ENCODE peak calls at places on chromosomes 7 and 10, in eight cellular contexts. Q, V, S, L, P, T, D and J are unnamed samples.

GRCh38 chr7:42692609-42693008 is 219.3 kb downstream of the C7orf25 start:
- DNase-seq in V (no peak), L (no peak), D (no peak), Q (no peak), T (no peak), S (no peak), P (no peak), J (no peak)

GRCh38 chr7:17988858-17989257 is 38.8 kb downstream of the PRPS1L1 start:
- DNase-seq in S (no peak), Q (no peak), L (no peak), V (no peak), P (no peak), T (no peak), D (no peak), J (no peak)

GRCh38 chr7:108406474-108406873 is 49.8 kb downstream of the NRCAM start:
- DNase-seq in P (no peak), L (no peak), V (no peak), D (no peak), S (no peak), Q (no peak), T (no peak), J (no peak)

GRCh38 chr7:100598425-100598824 is 3.7 kb upstream of the PCOLCE start:
- DNase-seq in P (no peak), D (no peak), Q (no peak), T (no peak), V (no peak), L (no peak), S (no peak), J (no peak)

GRCh38 chr7:90825779-90826178 is 229.7 kb downstream of the CDK14 start:
- DNase-seq in P (no peak), D (no peak), T (no peak), Q (no peak), V (no peak), L (no peak), S (no peak), J (no peak)

GRCh38 chr10:4242561-4243035 is 457.6 kb upstream of the KLF6 start:
- DNase-seq in P (peak; percentile 13), D (no peak), L (no peak), V (peak; percentile 45), S (no peak), T (no peak), Q (peak; percentile 21), J (no peak)

GRCh38 chr7:120741371-120742042 is 116.4 kb downstream of the TSPAN12 start:
- DNase-seq in P (no peak), L (no peak), S (no peak), V (no peak), Q (no peak), T (no peak), D (no peak), J (no peak)

GRCh38 chr10:86366902-86367338 is 325 bp upstream of the GRID1 start:
- DNase-seq in T (no peak), S (no peak), V (no peak), Q (no peak), P (no peak), L (no peak), D (no peak), J (no peak)

GRCh38 chr10:100141446-100142087 is 44.3 kb downstream of the ERLIN1 start:
- DNase-seq in V (no peak), Q (no peak), P (no peak), L (no peak), T (no peak), S (no peak), D (no peak), J (no peak)

GRCh38 chr7:111210996-111211395 is 120.1 kb downstream of the LRRN3 start:
- DNase-seq in T (no peak), D (no peak), S (no peak), Q (no peak), L (no peak), P (no peak), V (no peak), J (no peak)

GRCh38 chr7:2713370-2713769 is 25.4 kb downstream of the AMZ1 start:
- DNase-seq in T (no peak), V (no peak), Q (no peak), P (peak; percentile 60), L (no peak), D (no peak), S (no peak), J (no peak)

GRCh38 chr7:18003286-18003685 is 24.4 kb downstream of the PRPS1L1 start:
- DNase-seq in Q (no peak), L (no peak), S (no peak), P (no peak), D (no peak), V (no peak), T (no peak), J (no peak)

GRCh38 chr10:14032406-14032998 is 298.2 kb downstream of the FRMD4A start:
- DNase-seq in T (no peak), V (no peak), D (no peak), L (no peak), Q (no peak), S (peak; percentile 25), P (peak; percentile 74), J (no peak)

GRCh38 chr10:97332586-97333350 is 1.8 kb downstream of the FRAT2 start:
- DNase-seq in P (peak; percentile 62), L (no peak), T (peak; percentile 34), V (no peak), Q (peak; percentile 52), D (no peak), S (no peak), J (peak; percentile 30)

GRCh38 chr7:39252916-39253315 is 275.2 kb downstream of the POU6F2 start:
- DNase-seq in S (no peak), P (peak; percentile 60), L (no peak), T (no peak), V (no peak), D (no peak), Q (no peak), J (no peak)

GRCh38 chr10:100827819-100828743 is 82.7 kb downstream of the PAX2 start:
- DNase-seq in L (no peak), S (no peak), P (peak; percentile 92), Q (no peak), V (no peak), D (no peak), T (peak; percentile 21), J (no peak)

GRCh38 chr7:116582164-116582732 is 57.4 kb downstream of the CAV1 start:
- DNase-seq in D (no peak), L (no peak), V (no peak), T (no peak), P (no peak), S (no peak), Q (no peak), J (no peak)

GRCh38 chr10:47028466-47028865 is 117.2 kb downstream of the PTPN20 start:
- DNase-seq in P (no peak), T (no peak), L (no peak), D (no peak), V (peak; percentile 1), Q (peak; percentile 1), S (no peak), J (no peak)

GRCh38 chr10:71854031-71854430 is 3.0 kb upstream of the PSAP start:
- DNase-seq in V (no peak), P (no peak), T (no peak), S (no peak), Q (no peak), D (no peak), L (no peak), J (no peak)

GRCh38 chr10:108090476-108091215 is 926.1 kb upstream of the SORCS1 start:
- DNase-seq in L (no peak), P (no peak), V (no peak), D (no peak), T (no peak), S (no peak), Q (no peak), J (no peak)

GRCh38 chr7:128963327-128963757 is 25.6 kb downstream of the IRF5 start:
- DNase-seq in V (no peak), D (no peak), S (no peak), Q (no peak), P (no peak), T (no peak), L (peak; percentile 79), J (no peak)

GRCh38 chr7:111763221-111763791 is 201.0 kb upstream of the IMMP2L start:
- DNase-seq in Q (no peak), D (no peak), V (no peak), L (no peak), S (no peak), T (no peak), P (peak; percentile 69), J (no peak)

DNA sequence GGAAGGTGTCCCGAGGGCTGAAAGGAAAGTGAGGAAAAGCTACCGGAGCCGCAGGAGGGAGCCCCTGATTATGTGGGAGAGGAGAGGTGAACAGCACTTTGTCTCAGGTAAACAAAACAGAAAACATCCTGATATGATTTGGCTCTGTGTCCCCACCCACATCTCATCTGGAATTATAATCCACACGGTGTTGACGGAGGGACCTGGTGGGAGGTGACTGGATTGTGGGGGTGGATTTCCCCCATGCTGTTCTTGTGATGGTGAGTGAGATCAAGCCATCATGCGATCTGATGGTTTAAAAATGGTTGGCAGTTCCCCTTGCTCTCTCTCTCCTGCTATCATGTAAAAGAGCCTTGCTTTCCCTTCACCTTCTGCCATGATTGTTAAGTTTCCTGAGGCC is 3.0 kb downstream of the POLD2 start:
- DNase-seq in T (no peak), P (no peak), V (no peak), Q (no peak), S (no peak), L (no peak), D (no peak), J (no peak)
- H3K27ac ChIP-seq in T (no peak overlapping the region), P (no peak overlapping the region), V (no peak overlapping the region), Q (no peak overlapping the region), S (no peak overlapping the region), L (no peak overlapping the region), D (no peak overlapping the region), J (no peak overlapping the region)

GRCh38 chr10:92699518-92700272 is 9.9 kb downstream of the HHEX start:
- DNase-seq in L (no peak), S (peak; percentile 16), T (peak; percentile 24), D (no peak), Q (no peak), P (peak; percentile 19), V (no peak), J (no peak)
- H3K27ac ChIP-seq in L (no peak overlapping the region), S (peak overlapping the region; percentile 41), T (peak overlapping the region; percentile 36), D (no peak overlapping the region), Q (no peak overlapping the region), P (no peak overlapping the region), V (no peak overlapping the region), J (no peak overlapping the region)

DNA sequence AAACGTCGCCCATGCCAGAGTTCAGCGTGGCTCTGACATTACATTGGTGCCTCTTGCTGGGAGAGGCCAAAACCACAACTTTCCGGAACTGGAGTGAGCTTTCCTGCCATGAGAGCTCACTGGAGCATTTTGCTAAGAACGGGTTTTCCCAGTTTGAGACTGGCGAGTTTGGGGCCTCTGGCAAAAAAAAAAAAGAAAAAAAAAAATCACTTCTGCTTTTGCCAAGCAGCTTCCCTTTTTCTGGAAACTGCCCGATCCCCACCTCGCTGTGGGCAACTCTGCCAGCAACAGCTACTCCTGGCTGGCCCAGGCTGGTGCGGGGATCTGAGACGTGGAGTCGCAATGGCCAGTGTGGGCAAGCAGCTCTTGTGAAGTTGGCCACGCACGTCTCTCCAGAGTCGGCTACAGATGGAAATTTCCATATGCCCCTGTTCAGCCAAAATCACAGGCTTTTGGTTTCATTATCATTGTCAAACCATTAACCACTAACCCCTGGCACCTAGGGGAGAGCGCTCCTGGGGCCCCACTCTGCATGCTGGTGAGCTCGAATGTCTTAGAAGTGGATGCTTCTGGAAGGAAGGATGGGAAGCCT is 25.7 kb downstream of the PRKAG2 start:
- DNase-seq in V (no peak), L (peak; percentile 13), S (no peak), T (peak; percentile 61), D (no peak), P (no peak), Q (no peak), J (no peak)
- H3K27ac ChIP-seq in V (no peak overlapping the region), L (no peak overlapping the region), S (no peak overlapping the region), T (peak overlapping the region; percentile 85), D (no peak overlapping the region), P (no peak overlapping the region), Q (no peak overlapping the region), J (no peak overlapping the region)

GRCh38 chr10:31319602-31320178 is 674 bp downstream of the ZEB1 start:
- DNase-seq in V (no peak), P (peak; percentile 75), D (no peak), T (no peak), L (no peak), S (no peak), Q (no peak), J (no peak)
- H3K27ac ChIP-seq in V (peak overlapping the region; percentile 97), P (peak overlapping the region; percentile 78), D (peak overlapping the region; percentile 90), T (peak overlapping the region; percentile 88), L (peak overlapping the region; percentile 100), S (peak overlapping the region; percentile 73), Q (peak overlapping the region; percentile 94), J (peak overlapping the region; percentile 64)